ENCODE peak calls at places on chromosomes 13 and 19, in four cellular contexts. One of them, this sample, is unnamed.

GRCh38 chr13:61664821-61665705 is 249.4 kb upstream of the PCDH20 start:
- DNase-seq in MM.1S: no peak
- DNase-seq in CD8-positive, alpha-beta memory T cell: no peak
- DNase-seq in ovary: no peak
- DNase-seq in this sample: peak; percentile 37

GRCh38 chr19:39156230-39156890 is 30.8 kb downstream of the PAK4 start:
- DNase-seq in MM.1S: no peak
- DNase-seq in ovary: no peak
- DNase-seq in CD8-positive, alpha-beta memory T cell: no peak
- DNase-seq in this sample: no peak

GRCh38 chr13:38755792-38756191 is 68.9 kb downstream of the FREM2 start:
- DNase-seq in MM.1S: no peak
- DNase-seq in CD8-positive, alpha-beta memory T cell: no peak
- DNase-seq in ovary: no peak
- DNase-seq in this sample: no peak

GRCh38 chr13:65606622-65607021 is 1623.5 kb downstream of the PCDH9 start:
- DNase-seq in CD8-positive, alpha-beta memory T cell: no peak
- DNase-seq in MM.1S: no peak
- DNase-seq in ovary: no peak
- DNase-seq in this sample: no peak

GRCh38 chr13:88068975-88069374 is 397.8 kb downstream of the SLITRK5 start:
- DNase-seq in ovary: no peak
- DNase-seq in CD8-positive, alpha-beta memory T cell: no peak
- DNase-seq in MM.1S: no peak
- DNase-seq in this sample: no peak

GRCh38 chr13:23804166-23804565 is 85.0 kb downstream of the MIPEP start:
- DNase-seq in ovary: no peak
- DNase-seq in MM.1S: no peak
- DNase-seq in CD8-positive, alpha-beta memory T cell: no peak
- DNase-seq in this sample: no peak

GRCh38 chr19:18232540-18233223 is 6.4 kb upstream of the PDE4C start:
- DNase-seq in ovary: no peak
- DNase-seq in MM.1S: no peak
- DNase-seq in CD8-positive, alpha-beta memory T cell: no peak
- DNase-seq in this sample: no peak

GRCh38 chr19:15869109-15869555 is 28.7 kb downstream of the CYP4F2 start:
- DNase-seq in CD8-positive, alpha-beta memory T cell: no peak
- DNase-seq in ovary: no peak
- DNase-seq in MM.1S: no peak
- DNase-seq in this sample: no peak

GRCh38 chr19:14019100-14019499 is 8.8 kb upstream of the RLN3 start:
- DNase-seq in MM.1S: no peak
- DNase-seq in ovary: no peak
- DNase-seq in CD8-positive, alpha-beta memory T cell: no peak
- DNase-seq in this sample: no peak

GRCh38 chr19:7670150-7670784 is 1.4 kb downstream of the RETN start:
- DNase-seq in CD8-positive, alpha-beta memory T cell: no peak
- DNase-seq in MM.1S: no peak
- DNase-seq in ovary: no peak
- DNase-seq in this sample: no peak

GRCh38 chr13:21771075-21771474 is 100.2 kb downstream of the FGF9 start:
- DNase-seq in MM.1S: no peak
- DNase-seq in CD8-positive, alpha-beta memory T cell: no peak
- DNase-seq in ovary: no peak
- DNase-seq in this sample: no peak

GRCh38 chr19:554817-555216 is 11.0 kb downstream of the GZMM start:
- DNase-seq in ovary: no peak
- DNase-seq in MM.1S: no peak
- DNase-seq in CD8-positive, alpha-beta memory T cell: no peak
- DNase-seq in this sample: no peak

GRCh38 chr13:39612023-39612637 is 9.1 kb upstream of the LHFPL6 start:
- DNase-seq in CD8-positive, alpha-beta memory T cell: peak; percentile 36
- DNase-seq in MM.1S: peak; percentile 48
- DNase-seq in ovary: peak; percentile 84
- DNase-seq in this sample: peak; percentile 70

GRCh38 chr13:20547479-20547908 is 19.5 kb upstream of the IFT88 start:
- DNase-seq in ovary: no peak
- DNase-seq in CD8-positive, alpha-beta memory T cell: no peak
- DNase-seq in MM.1S: no peak
- DNase-seq in this sample: no peak

GRCh38 chr13:100280681-100281080 is 191.8 kb downstream of the PCCA start:
- DNase-seq in MM.1S: no peak
- DNase-seq in CD8-positive, alpha-beta memory T cell: no peak
- DNase-seq in ovary: no peak
- DNase-seq in this sample: no peak

GRCh38 chr13:21638319-21639282 is 32.3 kb upstream of the FGF9 start:
- DNase-seq in CD8-positive, alpha-beta memory T cell: peak; percentile 12
- DNase-seq in MM.1S: peak; percentile 15
- DNase-seq in ovary: no peak
- DNase-seq in this sample: no peak

GRCh38 chr19:5031231-5032100 is 62.6 kb downstream of the KDM4B start:
- DNase-seq in ovary: peak; percentile 87
- DNase-seq in CD8-positive, alpha-beta memory T cell: peak; percentile 74
- DNase-seq in MM.1S: peak; percentile 72
- DNase-seq in this sample: peak; percentile 82

GRCh38 chr19:54422136-54422535 is 6.9 kb downstream of the TTYH1 start:
- DNase-seq in CD8-positive, alpha-beta memory T cell: no peak
- DNase-seq in MM.1S: no peak
- DNase-seq in ovary: no peak
- DNase-seq in this sample: no peak

GRCh38 chr19:54421169-54421516 is 5.9 kb downstream of the TTYH1 start:
- DNase-seq in ovary: no peak
- DNase-seq in MM.1S: no peak
- DNase-seq in CD8-positive, alpha-beta memory T cell: no peak
- DNase-seq in this sample: no peak

GRCh38 chr19:54420383-54421168 is 5.3 kb downstream of the TTYH1 start:
- DNase-seq in ovary: peak; percentile 42
- DNase-seq in MM.1S: no peak
- DNase-seq in CD8-positive, alpha-beta memory T cell: no peak
- DNase-seq in this sample: peak; percentile 74

GRCh38 chr19:54420068-54420382 is 4.8 kb downstream of the TTYH1 start:
- DNase-seq in ovary: no peak
- DNase-seq in MM.1S: no peak
- DNase-seq in CD8-positive, alpha-beta memory T cell: no peak
- DNase-seq in this sample: no peak

GRCh38 chr19:54421521-54421920 is 6.3 kb downstream of the TTYH1 start:
- DNase-seq in MM.1S: no peak
- DNase-seq in ovary: no peak
- DNase-seq in CD8-positive, alpha-beta memory T cell: no peak
- DNase-seq in this sample: no peak
- H3K4me3 ChIP-seq in MM.1S: no peak overlapping the region
- H3K4me3 ChIP-seq in ovary: no peak overlapping the region
- H3K4me3 ChIP-seq in CD8-positive, alpha-beta memory T cell: no peak overlapping the region
- H3K4me3 ChIP-seq in this sample: no peak overlapping the region

DNA sequence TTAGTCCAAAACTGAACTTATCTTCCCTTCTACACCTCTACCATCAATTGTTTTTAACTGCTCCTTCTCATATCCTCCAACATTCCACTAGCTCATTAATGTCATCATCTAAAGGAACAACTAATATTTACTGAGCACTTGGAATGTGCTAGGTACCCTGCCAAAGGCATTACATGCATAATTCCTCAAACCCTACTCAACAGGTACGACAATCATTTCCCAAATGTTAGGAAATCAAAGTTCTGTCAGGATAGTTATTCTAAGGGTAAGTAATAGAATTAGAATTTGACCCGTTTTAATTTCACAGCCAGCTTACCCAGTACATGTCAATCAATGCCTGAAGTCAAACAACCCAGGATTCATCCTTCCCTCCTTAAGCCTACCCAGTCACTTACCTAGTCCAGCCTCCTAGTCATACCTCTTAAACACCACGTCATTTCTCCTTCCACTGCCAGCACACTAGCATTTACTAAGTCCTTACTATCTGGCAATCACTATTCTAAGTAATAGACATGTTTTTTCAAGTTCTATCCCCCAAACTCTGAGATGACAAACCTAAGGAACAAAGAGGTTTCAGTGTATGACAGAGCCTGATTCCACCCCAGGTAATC is 2.4 kb downstream of the LNX2 start:
- DNase-seq in CD8-positive, alpha-beta memory T cell: no peak
- DNase-seq in ovary: no peak
- DNase-seq in MM.1S: no peak
- DNase-seq in this sample: no peak
- H3K4me3 ChIP-seq in CD8-positive, alpha-beta memory T cell: no peak overlapping the region
- H3K4me3 ChIP-seq in ovary: no peak overlapping the region
- H3K4me3 ChIP-seq in MM.1S: no peak overlapping the region
- H3K4me3 ChIP-seq in this sample: no peak overlapping the region

GRCh38 chr13:95527955-95528354 is 24.6 kb upstream of the CLDN10 start:
- DNase-seq in CD8-positive, alpha-beta memory T cell: no peak
- DNase-seq in ovary: no peak
- DNase-seq in MM.1S: no peak
- DNase-seq in this sample: no peak

GRCh38 chr13:95535243-95535642 is 17.3 kb upstream of the CLDN10 start:
- DNase-seq in MM.1S: no peak
- DNase-seq in CD8-positive, alpha-beta memory T cell: no peak
- DNase-seq in ovary: no peak
- DNase-seq in this sample: no peak

GRCh38 chr13:95524270-95524901 is 28.1 kb upstream of the CLDN10 start:
- DNase-seq in ovary: no peak
- DNase-seq in CD8-positive, alpha-beta memory T cell: no peak
- DNase-seq in MM.1S: no peak
- DNase-seq in this sample: no peak

GRCh38 chr13:95533545-95534135 is 18.9 kb upstream of the CLDN10 start:
- DNase-seq in CD8-positive, alpha-beta memory T cell: no peak
- DNase-seq in ovary: no peak
- DNase-seq in MM.1S: no peak
- DNase-seq in this sample: no peak

DNA sequence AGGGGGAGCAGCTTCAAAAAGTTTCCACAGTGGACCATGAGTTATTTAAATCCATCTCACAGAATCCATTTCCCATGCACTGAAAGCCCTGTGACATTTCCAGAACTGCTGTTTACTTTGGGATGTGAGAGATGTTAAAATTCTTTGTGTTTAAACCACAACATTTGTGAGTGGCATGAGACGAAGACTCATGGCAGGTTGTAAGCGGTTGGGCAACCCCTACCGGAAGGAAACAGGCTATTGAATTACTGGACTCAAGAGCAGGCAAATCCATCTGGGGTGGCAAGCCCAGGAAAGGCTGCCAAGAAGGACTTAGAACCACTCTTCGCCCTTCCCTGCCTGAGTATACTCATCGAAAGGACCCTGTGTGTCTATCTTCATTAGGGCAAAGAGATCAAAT is 22.3 kb upstream of the CLDN10 start:
- DNase-seq in MM.1S: peak; percentile 21
- DNase-seq in ovary: no peak
- DNase-seq in CD8-positive, alpha-beta memory T cell: no peak
- DNase-seq in this sample: no peak
- H3K4me3 ChIP-seq in MM.1S: no peak overlapping the region
- H3K4me3 ChIP-seq in ovary: no peak overlapping the region
- H3K4me3 ChIP-seq in CD8-positive, alpha-beta memory T cell: no peak overlapping the region
- H3K4me3 ChIP-seq in this sample: no peak overlapping the region

DNA sequence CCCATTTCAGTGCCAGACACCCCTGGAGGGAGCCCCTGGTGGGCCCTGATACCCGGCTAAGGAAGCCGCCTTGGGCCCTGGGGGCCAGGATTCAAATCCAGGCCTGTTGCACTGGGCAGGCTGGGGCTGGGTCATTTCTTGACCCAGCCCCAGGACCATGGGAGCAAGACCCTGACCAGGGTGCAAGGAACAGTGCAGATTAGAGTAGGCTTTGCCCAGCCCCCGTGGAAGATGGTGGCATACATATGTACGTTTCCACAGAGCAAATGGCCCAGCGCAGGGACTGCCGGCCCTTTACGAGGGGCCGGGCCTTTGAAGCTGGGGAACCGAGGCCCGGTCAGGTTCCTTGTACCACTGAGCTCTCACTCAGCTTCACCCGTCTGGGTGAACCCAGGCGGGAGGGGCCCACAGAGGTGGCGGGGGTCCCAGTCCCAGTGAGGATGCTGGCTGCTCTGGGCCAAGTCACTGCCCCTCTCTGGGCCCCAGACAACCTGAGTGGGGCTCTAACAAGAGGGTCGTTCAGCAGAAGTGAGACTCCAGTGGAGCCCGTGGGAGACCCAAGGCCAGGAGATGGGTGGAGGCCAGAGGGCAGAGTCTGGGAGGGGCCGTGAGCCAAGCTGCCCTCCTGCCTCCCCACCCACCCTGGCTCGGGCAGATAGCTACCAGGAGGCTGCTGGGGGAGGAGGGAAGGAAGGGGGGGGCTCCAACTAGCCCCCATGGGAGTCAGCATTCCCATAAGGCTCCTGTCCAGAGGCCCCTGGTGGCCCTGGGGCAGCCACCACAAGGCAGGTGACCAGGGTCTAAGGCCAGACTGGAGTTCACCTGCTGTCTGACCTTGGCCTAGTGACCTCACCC is 2.7 kb downstream of the MKNK2 start:
- DNase-seq in MM.1S: peak; percentile 5
- DNase-seq in CD8-positive, alpha-beta memory T cell: no peak
- DNase-seq in ovary: peak; percentile 39
- DNase-seq in this sample: no peak
- H3K4me3 ChIP-seq in MM.1S: no peak overlapping the region
- H3K4me3 ChIP-seq in CD8-positive, alpha-beta memory T cell: peak overlapping the region; percentile 98
- H3K4me3 ChIP-seq in ovary: peak overlapping the region; percentile 88
- H3K4me3 ChIP-seq in this sample: no peak overlapping the region

DNA sequence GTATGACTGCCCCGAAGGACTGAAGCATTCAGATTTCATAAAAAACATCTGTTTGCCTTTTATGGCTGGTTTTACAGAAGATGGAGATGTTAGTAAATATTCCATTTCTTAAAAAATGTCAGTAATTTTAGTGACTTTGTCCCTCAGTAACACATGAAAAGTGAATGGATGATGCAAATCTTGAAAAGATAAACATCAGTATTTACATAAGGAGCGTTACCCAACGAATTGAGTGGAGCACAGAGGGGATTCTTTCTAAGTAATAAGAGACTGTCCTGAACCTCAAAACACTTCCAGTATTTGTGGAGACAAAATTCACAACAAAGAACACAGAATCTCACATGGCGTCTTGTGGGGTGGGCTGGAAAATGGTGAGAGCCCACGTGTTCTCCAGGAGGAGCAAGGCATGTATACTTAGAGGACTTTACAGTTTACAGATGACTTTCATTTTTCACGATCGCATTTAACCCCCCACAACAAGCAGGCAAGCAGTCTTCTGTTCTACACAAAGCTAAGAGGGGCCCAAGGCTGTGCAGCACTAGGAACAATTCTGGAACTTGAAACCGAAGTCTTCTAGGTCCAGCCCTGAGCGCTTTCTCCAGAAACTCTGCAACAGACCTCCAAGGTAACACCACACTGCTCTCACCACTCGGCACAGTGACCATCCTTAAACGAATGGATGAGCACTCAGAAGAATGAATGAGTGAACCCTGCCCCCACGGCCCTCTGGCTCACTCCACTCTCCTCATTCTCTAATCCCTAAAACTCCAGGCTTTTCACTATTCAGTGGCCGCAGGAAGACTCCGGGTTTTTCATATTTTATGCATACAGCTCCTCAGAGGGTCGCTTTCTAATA is 709.8 kb downstream of the UQCRFS1 start:
- DNase-seq in CD8-positive, alpha-beta memory T cell: no peak
- DNase-seq in ovary: no peak
- DNase-seq in MM.1S: no peak
- DNase-seq in this sample: no peak
- H3K4me3 ChIP-seq in CD8-positive, alpha-beta memory T cell: no peak overlapping the region
- H3K4me3 ChIP-seq in ovary: no peak overlapping the region
- H3K4me3 ChIP-seq in MM.1S: no peak overlapping the region
- H3K4me3 ChIP-seq in this sample: no peak overlapping the region

This sample was measured in heart left ventricle.